ENCODE peak calls at places on chromosomes 5 and 9, in four cellular contexts. Y is uterus, N is brain microvascular endothelial cell, G is GM12878. Q is an unnamed sample.

GRCh38 chr9:114461468-114461867 is 43.8 kb downstream of the WHRN start:
- DNase-seq in N (no peak), G (no peak), Y (no peak), Q (no peak)

GRCh38 chr5:36607114-36607561 is 732 bp downstream of the SLC1A3 start:
- DNase-seq in N (peak), G (no peak), Y (no peak), Q (peak)

GRCh38 chr5:156042726-156043125 is 284.2 kb upstream of the SGCD start:
- DNase-seq in N (no peak), G (no peak), Y (no peak), Q (no peak)

GRCh38 chr5:36177715-36178556 is 26.0 kb downstream of the SKP2 start:
- DNase-seq in Y (no peak), N (peak), G (no peak), Q (no peak)

GRCh38 chr9:107044872-107045271 is 181.9 kb downstream of the ZNF462 start:
- DNase-seq in G (no peak), N (no peak), Y (no peak), Q (no peak)

GRCh38 chr5:132951858-132952257 is 11.6 kb downstream of the AFF4 start:
- DNase-seq in N (no peak), Y (no peak), G (no peak), Q (no peak)

GRCh38 chr5:155700333-155700732 is 626.6 kb upstream of the SGCD start:
- DNase-seq in N (no peak), G (no peak), Y (no peak), Q (no peak)

GRCh38 chr5:150734579-150735384 is 24.0 kb downstream of the DCTN4 start:
- DNase-seq in Y (no peak), G (peak), N (no peak), Q (peak)

GRCh38 chr5:180069589-180070247 is 1.8 kb downstream of the RNF130 start:
- DNase-seq in N (no peak), Y (no peak), G (no peak), Q (no peak)

GRCh38 chr9:113995963-113996362 is 82.1 kb downstream of the AMBP start:
- DNase-seq in Y (no peak), G (no peak), N (no peak), Q (no peak)

GRCh38 chr9:22529426-22530199 is 83.0 kb downstream of the DMRTA1 start:
- DNase-seq in G (no peak), N (no peak), Y (no peak), Q (no peak)

GRCh38 chr5:88656196-88656935 is 226.6 kb downstream of the MEF2C start:
- DNase-seq in G (no peak), Y (no peak), N (no peak), Q (no peak)

GRCh38 chr5:76104027-76104426 is 20.8 kb downstream of the SV2C start:
- DNase-seq in G (no peak), Y (no peak), N (peak), Q (no peak)

GRCh38 chr9:6133346-6134063 is 82.1 kb upstream of the IL33 start:
- DNase-seq in G (peak), Y (no peak), N (no peak), Q (no peak)

GRCh38 chr9:109974143-109974917 is 194.3 kb downstream of the PALM2AKAP2 start:
- DNase-seq in N (no peak), G (peak), Y (no peak), Q (peak)

GRCh38 chr5:148949871-148950863 is 112.7 kb downstream of the SH3TC2 start:
- DNase-seq in G (no peak), N (no peak), Y (no peak), Q (peak)

GRCh38 chr5:171521219-171521633 is 101.8 kb downstream of the FGF18 start:
- DNase-seq in Y (peak), G (no peak), N (peak), Q (no peak)

GRCh38 chr9:38026840-38027527 is 42.0 kb downstream of the SHB start:
- DNase-seq in N (peak), G (no peak), Y (no peak), Q (no peak)

GRCh38 chr9:105887679-105888078 is 193.3 kb downstream of the TMEM38B start:
- DNase-seq in G (no peak), Y (no peak), N (no peak), Q (no peak)

GRCh38 chr9:34176089-34176488 is 2.8 kb upstream of the UBAP1 start:
- DNase-seq in Y (no peak), N (no peak), G (no peak), Q (no peak)

GRCh38 chr9:123718188-123718587 is 211.7 kb downstream of the DENND1A start:
- DNase-seq in Y (no peak), N (no peak), G (no peak), Q (no peak)

GRCh38 chr9:137178939-137179630 is 7.2 kb upstream of the TMEM210 start:
- DNase-seq in Y (no peak), N (no peak), G (no peak), Q (no peak)

DNA sequence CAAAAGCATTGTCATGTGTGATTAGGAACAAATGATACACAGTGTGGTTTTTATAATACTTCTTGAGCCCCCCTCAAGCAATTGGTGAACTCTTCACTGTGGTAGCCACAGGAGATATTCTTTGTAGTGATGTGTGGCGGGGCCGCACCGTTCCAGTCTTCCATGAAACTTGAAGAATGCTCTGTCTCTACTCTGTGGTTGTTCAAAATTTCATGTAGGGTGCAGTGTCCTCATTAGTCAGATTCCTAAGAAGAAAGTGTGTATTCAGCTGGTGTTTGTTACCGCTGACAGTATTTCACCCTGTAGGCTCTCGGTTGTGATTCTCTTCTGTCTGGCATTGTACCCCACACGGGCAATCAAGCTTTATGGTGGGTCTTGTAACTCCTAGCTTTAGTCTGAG is 10.8 kb downstream of the OTULIN start:
- DNase-seq in Y (no peak), G (no peak), N (no peak), Q (no peak)
- H3K4me3 ChIP-seq in Y (no peak), G (peak), N (no peak), Q (no peak)

GRCh38 chr5:14582797-14583137 is 1.2 kb downstream of the OTULINL start:
- DNase-seq in G (no peak), Y (no peak), N (no peak), Q (no peak)
- TF ChIP-seq CTCF in G (no peak), Y (no peak), N (peak), Q (no peak)

DNA sequence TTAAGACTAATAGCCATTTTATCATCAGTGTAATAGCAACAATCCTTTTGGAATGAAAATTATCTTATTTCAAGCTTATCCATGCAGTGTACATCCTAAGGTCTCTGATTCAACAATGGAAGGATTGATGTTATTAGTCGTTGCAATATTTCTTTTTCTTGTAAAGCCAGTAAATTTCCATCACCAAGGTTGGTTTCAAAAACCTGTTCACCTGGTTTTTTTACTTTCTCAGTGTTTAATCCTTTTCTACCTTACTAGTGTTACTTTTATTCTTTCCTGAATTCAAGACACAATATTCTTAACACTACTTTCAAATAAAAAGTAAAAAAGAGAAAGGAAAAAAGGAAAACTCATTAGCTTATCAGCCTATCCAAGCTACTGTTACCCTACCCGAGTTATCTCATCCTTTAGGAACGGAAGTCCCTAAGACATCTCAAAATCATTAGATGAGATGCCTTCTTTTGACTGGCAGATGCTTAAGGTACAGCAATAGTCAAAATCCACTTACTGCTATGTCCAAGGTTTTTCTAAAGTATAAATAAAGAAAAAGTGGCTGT is 5.4 kb downstream of the ZFR start:
- DNase-seq in Y (no peak), N (no peak), G (no peak), Q (no peak)
- H3K27ac ChIP-seq in Y (no peak), N (no peak), G (no peak), Q (no peak)

DNA sequence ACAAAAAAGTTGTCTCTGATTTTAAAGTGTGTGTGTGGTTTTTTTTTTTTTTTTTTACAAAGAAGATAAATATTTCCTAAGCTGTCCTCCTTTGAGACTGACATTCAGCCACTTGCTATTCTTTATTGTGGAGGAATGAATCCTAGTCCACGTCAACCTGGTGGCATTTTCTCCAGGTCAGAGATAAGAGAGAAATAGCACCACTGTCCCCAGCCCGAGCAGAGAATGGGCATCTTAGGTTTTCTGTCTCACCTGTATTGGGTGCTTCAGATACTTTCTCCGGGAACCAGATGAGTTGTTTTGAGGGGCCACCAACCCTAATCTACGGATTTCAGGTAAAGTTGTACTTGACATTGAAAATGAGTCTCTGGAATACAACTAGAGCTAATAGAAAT is 1.4 kb downstream of the ITGA2 start:
- DNase-seq in G (no peak), N (no peak), Y (no peak), Q (no peak)
- H3K4me3 ChIP-seq in G (no peak), N (peak), Y (no peak), Q (peak)

DNA sequence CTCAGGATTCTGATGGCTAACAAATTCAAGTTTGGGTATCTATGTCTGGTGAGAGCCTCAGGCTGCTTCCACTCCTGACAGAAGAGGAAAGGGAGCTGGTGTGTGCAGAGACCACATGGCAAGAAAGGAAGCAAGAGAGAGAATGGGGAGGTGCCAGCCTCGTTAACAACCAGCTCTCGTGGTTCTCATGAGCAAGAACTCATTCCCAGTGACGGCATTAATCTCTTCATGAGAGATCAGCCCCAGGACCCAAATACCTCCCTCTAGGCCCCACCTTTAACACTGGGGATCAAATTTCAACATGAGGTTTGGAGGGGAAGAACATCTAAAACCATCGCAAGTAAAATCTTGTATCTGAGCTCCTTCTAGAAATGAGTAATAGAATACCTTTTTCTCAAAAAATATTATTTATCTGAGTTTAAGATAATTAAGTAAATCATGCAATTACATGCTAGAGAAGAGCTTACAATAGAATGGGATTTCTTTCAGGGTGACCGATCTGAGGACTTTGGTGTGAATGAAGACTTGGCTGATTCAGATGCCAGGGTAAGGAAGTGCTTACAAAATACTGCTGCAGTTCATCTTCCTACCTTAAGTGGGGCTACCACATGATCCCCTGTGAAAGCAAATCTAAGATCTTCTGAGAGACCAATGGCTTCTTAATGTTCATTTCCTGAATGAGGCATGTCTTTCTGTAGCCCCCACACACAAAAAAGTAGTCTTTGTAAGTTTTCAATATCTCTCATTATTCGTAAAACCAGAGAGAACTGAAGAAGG is 11.5 kb downstream of the ANXA1 start:
- DNase-seq in Y (no peak), N (no peak), G (no peak), Q (no peak)
- TF ChIP-seq CTCF in Y (no peak), N (peak), G (no peak), Q (no peak)

DNA sequence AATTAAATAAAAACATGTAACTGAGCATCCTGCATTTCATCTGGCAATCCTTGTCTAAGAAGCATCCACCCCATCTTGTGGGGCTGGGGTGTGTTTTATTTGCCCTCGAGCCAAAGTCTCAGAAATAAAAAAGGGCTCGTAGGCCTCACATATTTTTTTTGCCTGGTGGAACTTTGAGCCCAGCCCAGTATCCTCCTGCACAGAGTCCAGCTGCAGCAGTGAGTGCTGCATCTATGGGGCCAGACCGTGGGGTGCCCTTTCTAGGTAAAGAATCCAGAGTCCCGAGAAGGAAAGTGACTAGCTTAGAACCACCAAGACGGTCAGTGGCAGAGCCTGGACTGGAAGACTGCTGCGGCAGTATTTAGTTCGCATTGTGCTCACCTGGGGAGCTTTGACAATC is 33.1 kb downstream of the NEURL1B start:
- DNase-seq in Y (no peak), G (no peak), N (no peak), Q (no peak)
- H3K27ac ChIP-seq in Y (peak), G (no peak), N (no peak), Q (peak)

GRCh38 chr5:77181173-77181572 is 29.3 kb upstream of the PDE8B start:
- DNase-seq in N (no peak), G (no peak), Y (no peak), Q (no peak)
- H3K4me3 ChIP-seq in N (no peak), G (no peak), Y (peak), Q (no peak)

GRCh38 chr5:43613370-43613769 is 10.4 kb downstream of the NNT start:
- DNase-seq in N (no peak), Y (no peak), G (no peak), Q (no peak)

GRCh38 chr5:43606351-43606750 is 3.4 kb downstream of the NNT start:
- DNase-seq in N (no peak), Y (no peak), G (no peak), Q (no peak)

GRCh38 chr5:43608406-43608805 is 5.4 kb downstream of the NNT start:
- DNase-seq in Y (no peak), G (no peak), N (no peak), Q (no peak)

GRCh38 chr5:43604699-43605098 is 1.7 kb downstream of the NNT start:
- DNase-seq in Y (no peak), N (no peak), G (no peak), Q (no peak)

DNA sequence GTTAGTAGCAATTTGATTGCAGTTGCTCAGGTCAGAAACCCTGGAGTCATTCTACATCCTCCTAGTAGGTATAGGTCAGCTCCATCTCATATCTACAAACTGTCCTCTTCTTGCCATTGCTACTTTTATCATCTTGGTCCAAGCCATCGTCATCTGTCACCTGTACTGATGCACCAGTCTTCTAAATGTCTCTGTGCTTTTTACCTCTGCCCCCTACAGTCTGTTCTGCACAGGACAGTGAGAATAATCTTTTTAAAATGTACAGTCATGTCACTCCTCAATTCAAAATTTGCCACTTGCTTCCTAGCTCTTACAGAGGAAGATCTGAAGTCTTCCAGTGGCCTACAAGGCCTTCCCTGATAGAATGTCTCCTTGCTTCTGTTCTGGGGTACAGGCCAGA is 6.8 kb downstream of the NNT start:
- DNase-seq in N (no peak), Y (no peak), G (no peak), Q (no peak)
- TF ChIP-seq CTCF in N (peak), Y (no peak), G (peak), Q (no peak)

DNA sequence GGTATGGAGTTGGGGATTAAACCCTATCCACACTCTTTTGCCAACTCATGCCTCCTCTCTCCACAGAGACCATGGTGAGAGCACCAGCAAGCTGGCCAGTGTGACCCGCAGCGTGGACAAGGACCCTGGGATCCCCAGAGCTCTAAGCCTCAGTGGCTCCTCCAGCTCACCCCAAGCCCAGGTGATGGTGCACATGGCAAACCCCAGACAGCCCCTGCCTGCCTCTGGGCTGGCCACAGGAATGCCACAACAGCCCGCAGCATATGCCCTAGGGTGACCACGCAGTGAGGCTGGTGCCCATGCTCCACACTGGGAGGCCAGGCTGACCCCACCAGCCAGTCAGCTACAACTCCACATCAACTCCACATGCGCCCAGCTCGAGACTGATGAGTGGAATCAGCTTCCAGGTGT is 11.5 kb upstream of the CARD19 start:
- DNase-seq in Y (peak), G (no peak), N (no peak), Q (no peak)
- H3K27ac ChIP-seq in Y (no peak), G (no peak), N (no peak), Q (no peak)

DNA sequence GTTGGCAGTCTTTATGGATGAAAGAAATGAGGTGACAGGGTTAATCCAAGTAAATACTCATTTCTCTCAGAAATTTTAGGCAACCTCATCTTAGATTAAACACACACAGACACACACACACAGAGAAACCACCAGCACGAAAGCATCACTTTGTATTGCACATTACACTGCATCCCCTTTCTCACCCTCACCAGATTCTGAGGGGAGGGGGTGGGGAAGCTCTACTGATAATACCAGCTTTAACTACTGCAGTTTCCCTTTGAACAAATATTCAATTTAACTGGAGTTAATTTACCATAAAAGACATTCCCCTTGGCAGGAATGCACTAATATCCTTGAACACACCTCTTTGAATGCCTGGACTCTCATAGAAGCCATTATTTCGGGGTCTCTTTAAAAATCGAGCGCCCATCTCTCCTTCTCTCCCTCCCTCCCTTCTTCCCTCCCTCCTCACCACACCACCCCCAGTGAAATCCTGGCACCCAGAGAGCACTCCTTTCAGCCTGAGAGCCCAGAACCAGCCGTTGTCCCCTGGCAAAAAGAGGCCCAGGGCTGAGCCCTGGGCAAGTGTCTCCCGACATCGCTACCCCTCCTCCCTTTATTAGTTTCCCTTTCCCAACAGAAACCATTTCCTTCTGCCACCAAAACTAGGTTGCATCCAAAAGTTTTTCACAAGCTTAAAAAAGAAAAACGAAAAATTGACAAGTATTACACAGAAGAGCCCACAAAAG is 2.8 kb upstream of the NFIB start:
- DNase-seq in Y (no peak), N (no peak), G (no peak), Q (no peak)
- H3K4me3 ChIP-seq in Y (peak), N (peak), G (no peak), Q (peak)